ENCODE peak calls at places on chromosomes 16 and 17, in five cellular contexts. L is WTC11, G is nephron progenitor cell, M is WERI-Rb-1, S is GDM1. J is an unnamed sample.

GRCh38 chr17:7589204-7589868 is 558 bp downstream of the SOX15 start:
- DNase-seq in M (peak), L (peak), S (no peak), G (peak), J (peak)

GRCh38 chr17:17782425-17783120 is 54.2 kb downstream of the SREBF1 start:
- DNase-seq in S (no peak), G (peak), M (peak), L (peak), J (peak)

GRCh38 chr16:79599837-79600635 is 501 bp downstream of the MAF start:
- DNase-seq in M (peak), S (peak), G (peak), L (peak), J (peak)

GRCh38 chr17:37261286-37261685 is 114.5 kb upstream of the C17orf78 start:
- DNase-seq in L (no peak), M (no peak), G (no peak), S (no peak), J (no peak)

GRCh38 chr17:40062347-40063033 is at the start of gene THRA:
- DNase-seq in S (peak), G (peak), L (peak), M (peak), J (peak)

GRCh38 chr16:17607624-17608023 is 136.9 kb upstream of the XYLT1 start:
- DNase-seq in G (no peak), M (no peak), L (no peak), S (no peak), J (no peak)

GRCh38 chr17:81392909-81393654 is 2.2 kb upstream of the BAHCC1 start:
- DNase-seq in L (peak), M (peak), S (no peak), G (no peak), J (no peak)

GRCh38 chr16:22868859-22869258 is 54.9 kb downstream of the HS3ST2 start:
- DNase-seq in L (no peak), G (no peak), M (no peak), S (no peak), J (no peak)

GRCh38 chr17:45905812-45906211 is 11.5 kb downstream of the MAPT start:
- DNase-seq in M (peak), L (no peak), G (no peak), S (no peak), J (no peak)

GRCh38 chr17:4719684-4720221 is 9.3 kb downstream of the ARRB2 start:
- DNase-seq in G (no peak), M (peak), L (no peak), S (no peak), J (peak)

GRCh38 chr16:46832757-46833464 is 1.9 kb upstream of the C16orf87 start:
- DNase-seq in S (no peak), L (no peak), M (no peak), G (no peak), J (no peak)

GRCh38 chr17:63395075-63395815 is 50.9 kb downstream of the CYB561 start:
- DNase-seq in S (no peak), G (no peak), M (no peak), L (no peak), J (no peak)

GRCh38 chr16:180101-180920 is at the start of gene HBQ1:
- DNase-seq in S (peak), M (peak), G (peak), L (peak), J (no peak)

GRCh38 chr16:1125471-1125870 is 27.4 kb upstream of the CACNA1H start:
- DNase-seq in L (no peak), G (peak), S (no peak), M (peak), J (peak)

GRCh38 chr17:42310281-42311156 is 22.2 kb downstream of the STAT5A start:
- DNase-seq in L (peak), G (no peak), M (no peak), S (no peak), J (no peak)

GRCh38 chr16:69351309-69352027 is at the start of gene TMED6:
- DNase-seq in S (no peak), M (peak), G (no peak), L (no peak), J (peak)